ENCODE peak calls at places on chromosomes 13 and 19, in nine cellular contexts. One of them, this sample, is unnamed.

GRCh38 chr13:76991796-76992547 is at the start of gene CLN5:
- DNase-seq in kidney epithelial cell: peak; percentile 65
- DNase-seq in transverse colon: peak; percentile 96
- DNase-seq in tibial artery: peak; percentile 92
- DNase-seq in ovary: peak; percentile 95
- DNase-seq in IMR-90: peak; percentile 90
- DNase-seq in fibroblast of lung: peak; percentile 92
- DNase-seq in astrocyte: peak; percentile 85
- DNase-seq in bronchial epithelial cell: peak; percentile 88
- DNase-seq in this sample: peak; percentile 96

GRCh38 chr19:6204866-6205723 is 69.6 kb downstream of the ACSBG2 start:
- DNase-seq in kidney epithelial cell: no peak
- DNase-seq in transverse colon: no peak
- DNase-seq in tibial artery: no peak
- DNase-seq in ovary: no peak
- DNase-seq in IMR-90: no peak
- DNase-seq in fibroblast of lung: no peak
- DNase-seq in astrocyte: no peak
- DNase-seq in bronchial epithelial cell: no peak
- DNase-seq in this sample: no peak

GRCh38 chr19:53571339-53571738 is 33.4 kb downstream of the ZNF331 start:
- DNase-seq in kidney epithelial cell: no peak
- DNase-seq in transverse colon: no peak
- DNase-seq in tibial artery: no peak
- DNase-seq in ovary: no peak
- DNase-seq in IMR-90: no peak
- DNase-seq in fibroblast of lung: no peak
- DNase-seq in astrocyte: no peak
- DNase-seq in bronchial epithelial cell: no peak
- DNase-seq in this sample: no peak

GRCh38 chr13:28819748-28820098 is 416 bp upstream of the MTUS2 start:
- DNase-seq in kidney epithelial cell: no peak
- DNase-seq in transverse colon: peak; percentile 28
- DNase-seq in tibial artery: no peak
- DNase-seq in ovary: peak; percentile 40
- DNase-seq in IMR-90: peak; percentile 32
- DNase-seq in fibroblast of lung: peak; percentile 8
- DNase-seq in astrocyte: peak; percentile 12
- DNase-seq in bronchial epithelial cell: no peak
- DNase-seq in this sample: peak; percentile 55

GRCh38 chr19:728011-728410 is 19.3 kb downstream of the PALM start:
- DNase-seq in kidney epithelial cell: no peak
- DNase-seq in transverse colon: no peak
- DNase-seq in tibial artery: no peak
- DNase-seq in ovary: no peak
- DNase-seq in IMR-90: no peak
- DNase-seq in fibroblast of lung: peak; percentile 46
- DNase-seq in astrocyte: no peak
- DNase-seq in bronchial epithelial cell: no peak
- DNase-seq in this sample: peak; percentile 27

GRCh38 chr19:2353159-2353894 is 6.7 kb upstream of the TMPRSS9 start:
- DNase-seq in kidney epithelial cell: no peak
- DNase-seq in transverse colon: no peak
- DNase-seq in tibial artery: no peak
- DNase-seq in ovary: no peak
- DNase-seq in IMR-90: no peak
- DNase-seq in fibroblast of lung: no peak
- DNase-seq in astrocyte: no peak
- DNase-seq in bronchial epithelial cell: no peak
- DNase-seq in this sample: no peak

GRCh38 chr13:104586010-104586746 is 1520.0 kb upstream of the SLC10A2 start:
- DNase-seq in kidney epithelial cell: peak; percentile 37
- DNase-seq in transverse colon: peak; percentile 41
- DNase-seq in tibial artery: no peak
- DNase-seq in ovary: no peak
- DNase-seq in IMR-90: peak; percentile 87
- DNase-seq in fibroblast of lung: peak; percentile 95
- DNase-seq in astrocyte: peak; percentile 83
- DNase-seq in bronchial epithelial cell: peak; percentile 35
- DNase-seq in this sample: peak; percentile 67

GRCh38 chr13:100297413-100297812 is 208.5 kb downstream of the PCCA start:
- DNase-seq in kidney epithelial cell: no peak
- DNase-seq in transverse colon: no peak
- DNase-seq in tibial artery: no peak
- DNase-seq in ovary: no peak
- DNase-seq in IMR-90: no peak
- DNase-seq in fibroblast of lung: no peak
- DNase-seq in astrocyte: no peak
- DNase-seq in bronchial epithelial cell: no peak
- DNase-seq in this sample: no peak

GRCh38 chr19:19628499-19629134 is 597 bp upstream of the LPAR2 start:
- DNase-seq in kidney epithelial cell: no peak
- DNase-seq in transverse colon: peak; percentile 69
- DNase-seq in tibial artery: no peak
- DNase-seq in ovary: peak; percentile 62
- DNase-seq in IMR-90: peak; percentile 48
- DNase-seq in fibroblast of lung: peak; percentile 72
- DNase-seq in astrocyte: peak; percentile 76
- DNase-seq in bronchial epithelial cell: peak; percentile 82
- DNase-seq in this sample: peak; percentile 86

GRCh38 chr13:27966641-27967202 is 2.4 kb downstream of the CDX2 start:
- DNase-seq in kidney epithelial cell: no peak
- DNase-seq in transverse colon: no peak
- DNase-seq in tibial artery: no peak
- DNase-seq in ovary: no peak
- DNase-seq in IMR-90: no peak
- DNase-seq in fibroblast of lung: no peak
- DNase-seq in astrocyte: no peak
- DNase-seq in bronchial epithelial cell: no peak
- DNase-seq in this sample: no peak

GRCh38 chr13:99516153-99516929 is 15.1 kb downstream of the TM9SF2 start:
- DNase-seq in kidney epithelial cell: no peak
- DNase-seq in transverse colon: no peak
- DNase-seq in tibial artery: no peak
- DNase-seq in ovary: no peak
- DNase-seq in IMR-90: no peak
- DNase-seq in fibroblast of lung: no peak
- DNase-seq in astrocyte: no peak
- DNase-seq in bronchial epithelial cell: no peak
- DNase-seq in this sample: no peak

GRCh38 chr19:55340784-55341147 is 1.1 kb downstream of the KMT5C start:
- DNase-seq in kidney epithelial cell: no peak
- DNase-seq in transverse colon: peak; percentile 43
- DNase-seq in tibial artery: no peak
- DNase-seq in ovary: peak; percentile 54
- DNase-seq in IMR-90: no peak
- DNase-seq in fibroblast of lung: no peak
- DNase-seq in astrocyte: no peak
- DNase-seq in bronchial epithelial cell: no peak
- DNase-seq in this sample: no peak

GRCh38 chr13:31896427-31896826 is 135.1 kb upstream of the FRY start:
- DNase-seq in kidney epithelial cell: no peak
- DNase-seq in transverse colon: no peak
- DNase-seq in tibial artery: peak; percentile 48
- DNase-seq in ovary: no peak
- DNase-seq in IMR-90: peak; percentile 63
- DNase-seq in fibroblast of lung: peak; percentile 86
- DNase-seq in astrocyte: peak; percentile 70
- DNase-seq in bronchial epithelial cell: no peak
- DNase-seq in this sample: no peak

GRCh38 chr13:30466358-30466714 is 600 bp upstream of the HMGB1 start:
- DNase-seq in kidney epithelial cell: no peak
- DNase-seq in transverse colon: no peak
- DNase-seq in tibial artery: no peak
- DNase-seq in ovary: no peak
- DNase-seq in IMR-90: peak; percentile 60
- DNase-seq in fibroblast of lung: no peak
- DNase-seq in astrocyte: peak; percentile 24
- DNase-seq in bronchial epithelial cell: peak; percentile 28
- DNase-seq in this sample: no peak

GRCh38 chr13:73781384-73781783 is 352.8 kb downstream of the KLF12 start:
- DNase-seq in kidney epithelial cell: no peak
- DNase-seq in transverse colon: no peak
- DNase-seq in tibial artery: no peak
- DNase-seq in ovary: no peak
- DNase-seq in IMR-90: no peak
- DNase-seq in fibroblast of lung: no peak
- DNase-seq in astrocyte: no peak
- DNase-seq in bronchial epithelial cell: no peak
- DNase-seq in this sample: no peak

GRCh38 chr13:32390048-32390447 is 37.9 kb downstream of the N4BP2L1 start:
- DNase-seq in kidney epithelial cell: no peak
- DNase-seq in transverse colon: no peak
- DNase-seq in tibial artery: no peak
- DNase-seq in ovary: no peak
- DNase-seq in IMR-90: no peak
- DNase-seq in fibroblast of lung: no peak
- DNase-seq in astrocyte: no peak
- DNase-seq in bronchial epithelial cell: no peak
- DNase-seq in this sample: no peak

GRCh38 chr19:53906211-53907192 is 2.6 kb upstream of the CACNG7 start:
- DNase-seq in kidney epithelial cell: no peak
- DNase-seq in transverse colon: peak; percentile 36
- DNase-seq in tibial artery: no peak
- DNase-seq in ovary: peak; percentile 53
- DNase-seq in IMR-90: no peak
- DNase-seq in fibroblast of lung: no peak
- DNase-seq in astrocyte: no peak
- DNase-seq in bronchial epithelial cell: no peak
- DNase-seq in this sample: peak; percentile 30

DNA sequence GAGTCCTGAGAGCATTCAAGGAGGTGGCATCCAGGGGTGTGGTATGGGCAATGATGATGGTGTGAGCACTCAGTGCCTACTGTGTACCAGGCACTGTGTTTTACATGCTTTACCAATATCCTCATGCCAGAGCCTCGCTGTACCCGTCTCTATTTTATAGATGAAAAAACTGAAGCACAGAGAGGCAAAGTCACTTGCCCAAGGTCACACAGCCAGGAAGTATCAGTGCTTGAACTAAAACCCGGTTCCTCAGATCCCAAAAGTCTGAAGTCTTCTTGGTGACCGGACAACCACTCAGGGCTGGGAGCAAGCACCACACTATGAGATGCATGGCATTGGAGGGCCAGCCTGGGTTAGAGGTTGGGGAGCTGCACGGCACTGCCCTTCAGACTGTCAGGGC is 84.1 kb downstream of the CHST8 start:
- DNase-seq in kidney epithelial cell: no peak
- DNase-seq in transverse colon: no peak
- DNase-seq in tibial artery: no peak
- DNase-seq in ovary: no peak
- DNase-seq in IMR-90: no peak
- DNase-seq in fibroblast of lung: no peak
- DNase-seq in astrocyte: no peak
- DNase-seq in bronchial epithelial cell: no peak
- DNase-seq in this sample: no peak
- H3K36me3 ChIP-seq in kidney epithelial cell: no peaks in the 10 kb centered on the region
- H3K36me3 ChIP-seq in transverse colon: no peaks in the 10 kb centered on the region
- H3K36me3 ChIP-seq in tibial artery: no peaks in the 10 kb centered on the region
- H3K36me3 ChIP-seq in ovary: no peaks in the 10 kb centered on the region
- H3K36me3 ChIP-seq in IMR-90: no peaks in the 10 kb centered on the region
- H3K36me3 ChIP-seq in fibroblast of lung: no peaks in the 10 kb centered on the region
- H3K36me3 ChIP-seq in astrocyte: no peaks in the 10 kb centered on the region
- H3K36me3 ChIP-seq in bronchial epithelial cell: no peaks in the 10 kb centered on the region
- H3K36me3 ChIP-seq in this sample: no peaks in the 10 kb centered on the region

DNA sequence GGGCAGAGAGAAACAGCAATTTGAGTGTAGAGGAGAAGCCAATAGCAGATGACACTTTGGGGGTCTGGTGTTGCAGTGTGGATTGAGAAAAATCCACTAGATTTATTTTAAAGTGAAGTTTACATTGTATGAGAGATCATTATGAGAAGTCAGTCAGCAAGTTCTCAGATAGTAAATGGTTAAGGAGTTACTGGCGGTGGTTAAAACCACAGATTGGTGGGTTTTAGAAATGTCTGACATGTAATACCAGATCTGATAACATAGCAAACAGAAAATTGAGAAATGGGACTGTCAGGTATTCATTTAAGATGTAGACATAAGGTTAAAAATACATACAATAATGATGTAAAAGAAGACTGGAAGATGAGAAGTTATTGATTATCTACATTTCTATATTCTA is 7.2 kb downstream of the ABHD13 start:
- DNase-seq in kidney epithelial cell: no peak
- DNase-seq in transverse colon: no peak
- DNase-seq in tibial artery: no peak
- DNase-seq in ovary: no peak
- DNase-seq in IMR-90: no peak
- DNase-seq in fibroblast of lung: no peak
- DNase-seq in astrocyte: no peak
- DNase-seq in bronchial epithelial cell: no peak
- DNase-seq in this sample: no peak
- H3K36me3 ChIP-seq in kidney epithelial cell: no peaks in the 10 kb centered on the region
- H3K36me3 ChIP-seq in transverse colon: no peaks in the 10 kb centered on the region
- H3K36me3 ChIP-seq in tibial artery: no peaks in the 10 kb centered on the region
- H3K36me3 ChIP-seq in ovary: no peaks in the 10 kb centered on the region
- H3K36me3 ChIP-seq in IMR-90: no peaks in the 10 kb centered on the region
- H3K36me3 ChIP-seq in fibroblast of lung: no peaks in the 10 kb centered on the region
- H3K36me3 ChIP-seq in astrocyte: no peaks in the 10 kb centered on the region
- H3K36me3 ChIP-seq in bronchial epithelial cell: peaks cover 3% of the 10 kb centered on the region
- H3K36me3 ChIP-seq in this sample: no peaks in the 10 kb centered on the region

DNA sequence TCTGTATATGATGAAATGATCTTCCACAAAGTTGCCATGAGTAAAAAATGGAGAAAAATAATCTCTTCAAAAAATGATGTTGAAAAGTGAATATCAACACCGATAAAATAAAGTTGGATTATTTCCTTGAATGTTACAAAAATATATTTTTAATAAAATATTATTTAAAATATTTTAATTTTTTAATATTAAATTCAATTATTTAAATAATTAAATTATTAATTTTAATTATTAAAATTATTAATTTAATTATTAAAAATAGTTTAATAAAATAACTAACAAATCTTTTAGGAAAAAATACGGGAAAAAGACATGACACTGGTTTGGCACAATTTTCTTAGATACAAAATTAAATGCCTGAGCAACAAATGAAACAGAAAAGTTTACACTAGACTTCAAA is 21.3 kb downstream of the ZNF626 start:
- DNase-seq in kidney epithelial cell: no peak
- DNase-seq in transverse colon: no peak
- DNase-seq in tibial artery: no peak
- DNase-seq in ovary: no peak
- DNase-seq in IMR-90: no peak
- DNase-seq in fibroblast of lung: no peak
- DNase-seq in astrocyte: no peak
- DNase-seq in bronchial epithelial cell: no peak
- DNase-seq in this sample: no peak
- H3K36me3 ChIP-seq in kidney epithelial cell: peaks cover 3% of the 10 kb centered on the region
- H3K36me3 ChIP-seq in transverse colon: no peaks in the 10 kb centered on the region
- H3K36me3 ChIP-seq in tibial artery: peaks cover 98% of the 10 kb centered on the region
- H3K36me3 ChIP-seq in ovary: peaks cover 2% of the 10 kb centered on the region
- H3K36me3 ChIP-seq in IMR-90: peaks cover 25% of the 10 kb centered on the region
- H3K36me3 ChIP-seq in fibroblast of lung: peaks cover 5% of the 10 kb centered on the region
- H3K36me3 ChIP-seq in astrocyte: peaks cover 27% of the 10 kb centered on the region
- H3K36me3 ChIP-seq in bronchial epithelial cell: peaks cover 10% of the 10 kb centered on the region
- H3K36me3 ChIP-seq in this sample: peaks cover 8% of the 10 kb centered on the region

DNA sequence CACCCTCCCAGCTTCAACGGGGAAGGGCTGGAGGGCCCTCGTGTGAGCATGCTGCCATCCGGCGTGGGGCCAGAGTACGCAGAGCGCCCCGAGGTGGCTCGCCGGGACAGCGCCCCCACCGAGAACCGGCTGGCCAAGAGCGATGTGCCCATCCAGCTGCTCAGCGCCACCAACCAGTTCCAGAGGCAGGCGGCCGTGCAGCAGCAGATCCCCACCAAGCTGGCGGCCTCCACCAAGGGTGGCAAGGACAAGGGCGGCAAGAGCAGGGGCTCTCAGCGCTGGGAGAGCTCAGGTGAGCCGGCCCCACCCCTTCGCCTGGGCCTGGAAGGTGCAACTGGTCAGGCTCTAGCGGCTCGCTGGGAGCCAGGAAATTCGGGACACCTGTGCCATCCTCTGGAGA is 20.0 kb downstream of the PEX11G start:
- DNase-seq in kidney epithelial cell: no peak
- DNase-seq in transverse colon: no peak
- DNase-seq in tibial artery: no peak
- DNase-seq in ovary: no peak
- DNase-seq in IMR-90: no peak
- DNase-seq in fibroblast of lung: no peak
- DNase-seq in astrocyte: no peak
- DNase-seq in bronchial epithelial cell: no peak
- DNase-seq in this sample: no peak
- H3K36me3 ChIP-seq in kidney epithelial cell: no peaks in the 10 kb centered on the region
- H3K36me3 ChIP-seq in transverse colon: no peaks in the 10 kb centered on the region
- H3K36me3 ChIP-seq in tibial artery: peaks cover 46% of the 10 kb centered on the region
- H3K36me3 ChIP-seq in ovary: no peaks in the 10 kb centered on the region
- H3K36me3 ChIP-seq in IMR-90: peaks cover 55% of the 10 kb centered on the region
- H3K36me3 ChIP-seq in fibroblast of lung: peaks cover 4% of the 10 kb centered on the region
- H3K36me3 ChIP-seq in astrocyte: peaks cover 3% of the 10 kb centered on the region
- H3K36me3 ChIP-seq in bronchial epithelial cell: peaks cover 29% of the 10 kb centered on the region
- H3K36me3 ChIP-seq in this sample: peaks cover 13% of the 10 kb centered on the region

This sample was measured in body of pancreas.